ENCODE peak calls at places on chromosomes 5 and 9, in seven cellular contexts. K, N, C, P, F, W and V are unnamed samples.

GRCh38 chr5:118592234-118592633 is 396.1 kb downstream of the DTWD2 start:
- DNase-seq in K (no peak), N (no peak), C (no peak), P (no peak), F (no peak), W (no peak), V (no peak)

GRCh38 chr9:6925841-6926240 is 168.1 kb downstream of the KDM4C start:
- DNase-seq in K (no peak), N (no peak), C (no peak), P (no peak), F (no peak), W (no peak), V (no peak)

GRCh38 chr5:113612060-113612496 is 98.6 kb downstream of the YTHDC2 start:
- DNase-seq in K (no peak), N (peak), C (peak), P (peak), F (no peak), W (no peak), V (no peak)

GRCh38 chr9:97354637-97355036 is 47.2 kb downstream of the CCDC180 start:
- DNase-seq in K (no peak), N (no peak), C (no peak), P (no peak), F (no peak), W (no peak), V (no peak)

GRCh38 chr5:36323926-36324781 is 22.5 kb upstream of the RANBP3L start:
- DNase-seq in K (peak), N (no peak), C (no peak), P (no peak), F (no peak), W (no peak), V (no peak)

GRCh38 chr5:11476866-11477265 is 427.4 kb downstream of the CTNND2 start:
- DNase-seq in K (no peak), N (no peak), C (no peak), P (no peak), F (no peak), W (no peak), V (no peak)

GRCh38 chr9:126420643-126421564 is 94.3 kb downstream of the MVB12B start:
- DNase-seq in K (no peak), N (peak), C (peak), P (peak), F (peak), W (no peak), V (no peak)

GRCh38 chr9:5488616-5489015 is 21.7 kb upstream of the PDCD1LG2 start:
- DNase-seq in K (no peak), N (no peak), C (peak), P (no peak), F (no peak), W (no peak), V (no peak)

GRCh38 chr9:91405343-91406077 is 18.1 kb downstream of the NFIL3 start:
- DNase-seq in K (no peak), N (no peak), C (no peak), P (no peak), F (no peak), W (no peak), V (no peak)

GRCh38 chr5:112018846-112019245 is 261.9 kb upstream of the NREP start:
- DNase-seq in K (no peak), N (no peak), C (no peak), P (no peak), F (no peak), W (no peak), V (no peak)

GRCh38 chr9:128006360-128007024 is 25.7 kb upstream of the EEIG1 start:
- DNase-seq in K (no peak), N (peak), C (no peak), P (peak), F (no peak), W (no peak), V (no peak)